ENCODE peak calls at places on chromosomes 5 and 9, in seven cellular contexts. G is skeletal muscle cell, C is GM23338, J is A549, E is mesendoderm, M is astrocyte of the spinal cord, P is HCT116. F is an unnamed sample.

GRCh38 chr9:90815183-90815943 is 13.7 kb downstream of the SYK start:
- DNase-seq in G (no peak), C (no peak), J (no peak), E (peak), M (no peak), P (no peak), F (no peak)

GRCh38 chr5:42800748-42801330 is 10.9 kb downstream of the SELENOP start:
- DNase-seq in G (no peak), C (no peak), J (no peak), E (no peak), M (no peak), P (no peak), F (no peak)

GRCh38 chr9:89874351-89875321 is 269.8 kb downstream of the GADD45G start:
- DNase-seq in G (no peak), C (no peak), J (no peak), E (no peak), M (no peak), P (no peak), F (peak)

GRCh38 chr5:82345108-82345507 is 67.0 kb upstream of the RPS23 start:
- DNase-seq in G (no peak), C (no peak), J (no peak), E (no peak), M (no peak), P (no peak), F (no peak)

GRCh38 chr9:16868706-16869105 is 1.8 kb downstream of the BNC2 start:
- DNase-seq in G (no peak), C (no peak), J (no peak), E (no peak), M (peak), P (no peak), F (no peak)

GRCh38 chr9:75148551-75148950 is 60.2 kb downstream of the OSTF1 start:
- DNase-seq in G (peak), C (no peak), J (no peak), E (no peak), M (peak), P (no peak), F (no peak)

GRCh38 chr9:77421506-77422265 is 226.4 kb downstream of the GNA14 start:
- DNase-seq in G (no peak), C (no peak), J (no peak), E (peak), M (peak), P (no peak), F (peak)

GRCh38 chr9:128051932-128052734 is 15.0 kb downstream of the NAIF1 start:
- DNase-seq in G (no peak), C (no peak), J (no peak), E (no peak), M (no peak), P (peak), F (peak)

GRCh38 chr5:132009706-132010405 is 1.6 kb downstream of the ACSL6 start:
- DNase-seq in G (no peak), C (peak), J (no peak), E (no peak), M (no peak), P (no peak), F (no peak)

GRCh38 chr9:20562051-20562450 is 60.2 kb downstream of the MLLT3 start:
- DNase-seq in G (no peak), C (no peak), J (no peak), E (no peak), M (no peak), P (no peak), F (peak)

GRCh38 chr5:96439477-96440184 is 6.6 kb upstream of the PCSK1 start:
- DNase-seq in G (no peak), C (no peak), J (no peak), E (no peak), M (no peak), P (no peak), F (no peak)

GRCh38 chr5:77972545-77973252 is 196.6 kb upstream of the TBCA start:
- DNase-seq in G (no peak), C (peak), J (no peak), E (peak), M (no peak), P (no peak), F (no peak)
- H3K4me3 ChIP-seq in G (peak), C (peak), J (no peak), E (no peak), M (peak), P (no peak), F (no peak)

GRCh38 chr9:126618590-126619335 is 5.0 kb downstream of the LMX1B start:
- DNase-seq in G (no peak), C (peak), J (no peak), E (peak), M (no peak), P (no peak), F (no peak)
- H3K4me3 ChIP-seq in G (no peak), C (peak), J (no peak), E (no peak), M (no peak), P (no peak), F (no peak)

DNA sequence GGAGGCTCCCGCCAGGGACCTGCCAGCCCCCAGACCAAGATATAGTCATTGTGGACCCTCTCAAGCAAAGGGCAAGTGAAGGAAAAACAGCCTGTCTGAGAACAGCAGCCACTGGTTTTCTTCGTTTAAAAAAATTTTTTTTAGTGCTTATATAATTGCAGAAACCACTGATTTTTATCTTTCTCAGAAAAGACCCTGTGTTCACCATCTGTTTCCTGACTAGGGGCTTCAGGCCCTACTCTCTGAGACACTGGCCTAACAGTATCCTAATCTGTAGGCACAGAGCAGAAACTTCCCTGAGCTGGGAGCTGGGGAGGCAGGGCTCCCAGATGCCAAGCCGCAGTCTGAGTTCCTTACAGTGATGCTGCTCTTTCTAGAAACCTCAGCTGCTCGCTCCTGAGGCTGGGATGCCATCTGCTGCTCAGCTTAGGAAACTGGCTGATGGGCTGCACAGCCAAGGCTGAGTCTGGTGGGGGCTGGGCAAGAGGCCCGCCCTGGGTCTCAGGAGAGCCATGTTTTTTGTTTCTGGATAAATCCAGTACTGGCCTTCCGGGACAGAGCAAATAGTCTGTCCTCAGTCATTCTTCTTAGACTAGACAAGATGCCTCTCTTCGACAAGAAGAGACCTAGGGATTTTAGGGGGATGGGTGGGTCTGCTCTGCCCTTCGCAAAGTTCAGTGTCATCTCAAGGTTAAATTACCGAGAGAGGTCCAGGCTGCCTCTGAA is 31.0 kb upstream of the MATR3 start:
- DNase-seq in G (peak), C (peak), J (peak), E (peak), M (peak), P (peak), F (peak)
- H3K4me3 ChIP-seq in G (no peak), C (no peak), J (no peak), E (no peak), M (no peak), P (no peak), F (no peak)

GRCh38 chr5:33490071-33490665 is 49.4 kb downstream of the TARS1 start:
- DNase-seq in G (no peak), C (no peak), J (no peak), E (no peak), M (no peak), P (no peak), F (no peak)

GRCh38 chr5:33488558-33489355 is 48.0 kb downstream of the TARS1 start:
- DNase-seq in G (no peak), C (no peak), J (no peak), E (no peak), M (no peak), P (no peak), F (no peak)

GRCh38 chr5:33491941-33492340 is 51.2 kb downstream of the TARS1 start:
- DNase-seq in G (no peak), C (no peak), J (no peak), E (no peak), M (peak), P (no peak), F (no peak)

GRCh38 chr5:33487256-33487655 is 46.5 kb downstream of the TARS1 start:
- DNase-seq in G (no peak), C (no peak), J (no peak), E (no peak), M (no peak), P (no peak), F (no peak)

GRCh38 chr5:33489481-33490067 is 48.8 kb downstream of the TARS1 start:
- DNase-seq in G (no peak), C (no peak), J (no peak), E (no peak), M (no peak), P (no peak), F (no peak)
- H3K4me3 ChIP-seq in G (no peak), C (no peak), J (no peak), E (no peak), M (no peak), P (no peak), F (no peak)

DNA sequence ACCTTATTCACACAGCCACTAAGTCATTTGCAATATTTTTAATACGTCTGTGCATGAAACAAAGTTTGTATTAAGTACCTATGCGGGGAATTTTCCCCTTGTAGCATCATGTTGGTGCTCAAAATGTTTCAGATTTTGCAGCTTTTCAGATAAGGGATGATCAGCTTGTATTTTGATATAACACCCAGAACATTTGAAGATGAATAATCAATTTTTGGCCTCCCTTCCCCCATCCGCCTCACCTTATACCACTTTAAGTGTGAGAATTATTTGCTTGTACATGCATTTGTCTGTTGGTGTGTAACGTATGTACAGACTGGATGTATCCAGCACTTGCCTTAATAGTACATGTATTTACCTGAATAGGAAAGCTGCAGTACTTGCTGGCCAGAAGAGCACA is 1.7 kb downstream of the JAK2 start:
- DNase-seq in G (no peak), C (no peak), J (no peak), E (no peak), M (no peak), P (no peak), F (no peak)
- H3K4me3 ChIP-seq in G (peak), C (no peak), J (no peak), E (no peak), M (peak), P (no peak), F (peak)

DNA sequence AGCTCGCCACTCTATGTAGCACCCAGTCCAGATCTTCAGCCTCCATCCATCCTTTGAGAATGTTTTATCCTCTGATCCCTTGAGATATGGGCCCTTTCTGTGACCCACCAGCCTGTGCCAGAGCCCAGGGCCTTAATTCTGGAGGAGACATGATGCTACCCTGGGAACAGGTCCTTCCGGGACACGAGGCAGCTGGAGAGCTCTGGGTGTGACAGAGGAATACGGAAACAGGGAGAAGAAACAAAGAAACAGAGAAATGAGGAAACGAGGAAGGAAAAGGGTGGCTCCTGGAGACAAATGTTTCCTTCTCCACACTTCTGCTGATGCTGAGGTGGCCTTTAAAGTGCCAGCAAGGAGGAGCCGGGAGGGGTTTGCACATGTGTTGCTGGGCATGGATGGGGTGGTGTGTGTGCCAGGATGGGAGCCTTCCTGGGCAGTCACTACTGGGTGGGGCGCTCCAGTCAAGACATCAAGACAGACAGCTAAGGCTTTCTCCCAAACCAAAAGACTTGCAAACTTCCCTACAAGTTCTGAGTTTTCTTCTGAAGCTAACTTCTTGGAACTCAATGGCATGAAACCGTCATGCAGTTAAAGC is 22.9 kb upstream of the MARCHF6 start:
- DNase-seq in G (no peak), C (no peak), J (no peak), E (no peak), M (no peak), P (no peak), F (no peak)
- H3K4me3 ChIP-seq in G (no peak), C (no peak), J (no peak), E (no peak), M (no peak), P (no peak), F (no peak)

GRCh38 chr5:172455511-172456061 is 1.3 kb upstream of the SH3PXD2B start:
- DNase-seq in G (no peak), C (no peak), J (no peak), E (peak), M (peak), P (no peak), F (peak)
- H3K4me3 ChIP-seq in G (no peak), C (no peak), J (no peak), E (no peak), M (no peak), P (peak), F (no peak)